ENCODE peak calls at places on chromosomes 12 and 14, in eight cellular contexts. R is Right ventricle myocardium inferior, I is GM03348, A is AG08396, E is hypothalamus, S is left cardiac atrium, G is NCI-H524, U is hippocampal formation. O is an unnamed sample.

GRCh38 chr12:57236925-57237652 is 7.6 kb downstream of the SHMT2 start:
- DNase-seq in R (peak), I (peak), A (peak), E (no peak), S (no peak), G (no peak), U (no peak), O (no peak)

GRCh38 chr14:51873221-51873893 is 12.9 kb downstream of the GNG2 start:
- DNase-seq in R (no peak), I (peak), A (peak), E (no peak), S (no peak), G (peak), U (no peak), O (no peak)

GRCh38 chr14:21081521-21082184 is 11.5 kb downstream of the ARHGEF40 start:
- DNase-seq in R (no peak), I (no peak), A (no peak), E (no peak), S (no peak), G (no peak), U (no peak), O (no peak)

GRCh38 chr14:77212933-77213656 is 31.5 kb downstream of the TMEM63C start:
- DNase-seq in R (no peak), I (peak), A (peak), E (peak), S (no peak), G (peak), U (peak), O (peak)

GRCh38 chr12:75227132-75227531 is 17.5 kb upstream of the KCNC2 start:
- DNase-seq in R (no peak), I (no peak), A (no peak), E (no peak), S (no peak), G (no peak), U (no peak), O (no peak)

GRCh38 chr12:57216931-57217871 is 607 bp downstream of the NXPH4 start:
- DNase-seq in R (no peak), I (no peak), A (no peak), E (no peak), S (no peak), G (peak), U (no peak), O (no peak)

GRCh38 chr14:74472590-74472989 is 20.5 kb downstream of the NPC2 start:
- DNase-seq in R (no peak), I (no peak), A (no peak), E (no peak), S (no peak), G (no peak), U (no peak), O (no peak)

GRCh38 chr12:108930756-108931155 is 50.9 kb downstream of the DAO start:
- DNase-seq in R (no peak), I (no peak), A (no peak), E (no peak), S (no peak), G (no peak), U (no peak), O (no peak)

GRCh38 chr14:23376477-23377200 is at the start of gene CMTM5:
- DNase-seq in R (peak), I (no peak), A (no peak), E (peak), S (peak), G (peak), U (peak), O (peak)

GRCh38 chr14:91899777-91900176 is 32.4 kb upstream of the TC2N start:
- DNase-seq in R (no peak), I (peak), A (no peak), E (no peak), S (no peak), G (no peak), U (no peak), O (no peak)

GRCh38 chr12:127628655-127629054 is 638.3 kb upstream of the TMEM132C start:
- DNase-seq in R (no peak), I (peak), A (peak), E (no peak), S (no peak), G (no peak), U (no peak), O (peak)

GRCh38 chr12:131963381-131963780 is 13.6 kb downstream of the EP400 start:
- DNase-seq in R (no peak), I (no peak), A (no peak), E (no peak), S (no peak), G (no peak), U (no peak), O (no peak)

GRCh38 chr14:53619625-53620324 is 336.9 kb downstream of the BMP4 start:
- DNase-seq in R (no peak), I (peak), A (peak), E (no peak), S (no peak), G (no peak), U (no peak), O (no peak)

GRCh38 chr12:118060301-118061010 is 523 bp downstream of the WSB2 start:
- DNase-seq in R (peak), I (peak), A (peak), E (peak), S (peak), G (peak), U (peak), O (no peak)

GRCh38 chr12:122880668-122881067 is 15.3 kb downstream of the VPS37B start:
- DNase-seq in R (no peak), I (peak), A (peak), E (peak), S (no peak), G (no peak), U (peak), O (no peak)

GRCh38 chr12:51321882-51322281 is 2.1 kb downstream of the BIN2 start:
- DNase-seq in R (no peak), I (no peak), A (no peak), E (no peak), S (no peak), G (no peak), U (no peak), O (no peak)

GRCh38 chr14:78530078-78530477 is 359.9 kb downstream of the NRXN3 start:
- DNase-seq in R (no peak), I (no peak), A (no peak), E (no peak), S (no peak), G (no peak), U (no peak), O (no peak)

GRCh38 chr12:30928356-30929264 is 2.1 kb downstream of the TSPAN11 start:
- DNase-seq in R (no peak), I (no peak), A (no peak), E (no peak), S (no peak), G (no peak), U (no peak), O (peak)

GRCh38 chr12:103462675-103463074 is 33.1 kb downstream of the C12orf42 start:
- DNase-seq in R (no peak), I (no peak), A (no peak), E (no peak), S (no peak), G (no peak), U (no peak), O (no peak)

GRCh38 chr12:22467190-22467589 is 77.2 kb downstream of the C2CD5 start:
- DNase-seq in R (no peak), I (no peak), A (no peak), E (no peak), S (no peak), G (no peak), U (no peak), O (no peak)

GRCh38 chr12:31117203-31118011 is 43.7 kb downstream of the DDX11 start:
- DNase-seq in R (peak), I (peak), A (peak), E (peak), S (peak), G (peak), U (no peak), O (peak)

GRCh38 chr12:59113831-59114273 is 193.5 kb upstream of the LRIG3 start:
- DNase-seq in R (peak), I (peak), A (peak), E (peak), S (peak), G (peak), U (peak), O (peak)

GRCh38 chr12:56084958-56085543 is 5.1 kb downstream of the ERBB3 start:
- DNase-seq in R (no peak), I (no peak), A (no peak), E (no peak), S (no peak), G (peak), U (no peak), O (peak)

GRCh38 chr14:89288114-89288513 is 128.9 kb downstream of the FOXN3 start:
- DNase-seq in R (no peak), I (no peak), A (no peak), E (no peak), S (no peak), G (no peak), U (no peak), O (no peak)

GRCh38 chr12:15532364-15532977 is 210.2 kb downstream of the PTPRO start:
- DNase-seq in R (no peak), I (peak), A (peak), E (peak), S (no peak), G (peak), U (no peak), O (peak)

GRCh38 chr12:12902036-12902435 is 10.7 kb downstream of the GPRC5A start:
- DNase-seq in R (no peak), I (peak), A (no peak), E (no peak), S (no peak), G (no peak), U (no peak), O (no peak)

GRCh38 chr14:51828017-51828797 is 32.2 kb upstream of the GNG2 start:
- DNase-seq in R (peak), I (peak), A (peak), E (no peak), S (peak), G (no peak), U (no peak), O (no peak)

GRCh38 chr12:118376089-118377004 is at the start of gene SUDS3:
- DNase-seq in R (peak), I (peak), A (peak), E (peak), S (peak), G (peak), U (peak), O (peak)

GRCh38 chr14:76516884-76517283 is 140.9 kb downstream of the ESRRB start:
- DNase-seq in R (no peak), I (no peak), A (no peak), E (no peak), S (no peak), G (peak), U (no peak), O (no peak)

GRCh38 chr12:32501835-32502333 is 102.5 kb downstream of the FGD4 start:
- DNase-seq in R (no peak), I (peak), A (peak), E (peak), S (no peak), G (peak), U (peak), O (peak)

GRCh38 chr12:109334887-109335286 is 12.8 kb upstream of the MYO1H start:
- DNase-seq in R (no peak), I (no peak), A (no peak), E (no peak), S (no peak), G (no peak), U (no peak), O (no peak)

GRCh38 chr12:80838708-80839107 is 99.0 kb downstream of the LIN7A start:
- DNase-seq in R (no peak), I (no peak), A (no peak), E (no peak), S (no peak), G (peak), U (no peak), O (no peak)

GRCh38 chr12:111643428-111643826 is 42.3 kb downstream of the BRAP start:
- DNase-seq in R (no peak), I (no peak), A (peak), E (no peak), S (peak), G (no peak), U (no peak), O (no peak)

GRCh38 chr12:117370588-117370987 is 9.2 kb upstream of the NOS1 start:
- DNase-seq in R (no peak), I (no peak), A (no peak), E (no peak), S (no peak), G (no peak), U (no peak), O (no peak)

GRCh38 chr12:1234073-1234472 is 243.1 kb downstream of the ERC1 start:
- DNase-seq in R (no peak), I (no peak), A (peak), E (no peak), S (no peak), G (no peak), U (no peak), O (no peak)

GRCh38 chr12:110171186-110171538 is 47.0 kb downstream of the IFT81 start:
- DNase-seq in R (no peak), I (no peak), A (no peak), E (no peak), S (no peak), G (peak), U (no peak), O (no peak)

GRCh38 chr14:55891692-55892091 is 226.5 kb upstream of the PELI2 start:
- DNase-seq in R (no peak), I (no peak), A (no peak), E (no peak), S (no peak), G (no peak), U (no peak), O (no peak)

GRCh38 chr14:50963919-50964318 is 19.6 kb upstream of the PYGL start:
- DNase-seq in R (no peak), I (no peak), A (no peak), E (no peak), S (no peak), G (no peak), U (no peak), O (no peak)

GRCh38 chr12:113273053-113273725 is 51.9 kb downstream of the TPCN1 start:
- DNase-seq in R (no peak), I (no peak), A (peak), E (no peak), S (peak), G (no peak), U (no peak), O (no peak)

GRCh38 chr14:28751467-28752058 is 15.0 kb upstream of the FOXG1 start:
- DNase-seq in R (no peak), I (peak), A (peak), E (no peak), S (no peak), G (peak), U (peak), O (peak)